ENCODE peak calls at places on chromosomes 1 and 21, in seven cellular contexts. G is endothelial cell of umbilical vein, Z is NB4, W is heart left ventricle, A is IMR-90, M is A549, F is HepG2. Y is an unnamed sample.

GRCh38 chr1:164637461-164638375 is 78.7 kb downstream of the PBX1 start:
- DNase-seq in W (peak), A (peak), F (no peak), M (peak), Z (no peak), G (no peak), Y (no peak)

GRCh38 chr1:212288614-212289013 is 3.4 kb downstream of the PPP2R5A start:
- DNase-seq in W (no peak), A (peak), F (no peak), G (peak), Z (no peak), M (no peak), Y (peak)

GRCh38 chr1:227891955-227892871 is 55.5 kb downstream of the WNT9A start:
- DNase-seq in G (no peak), F (no peak), W (peak), Z (no peak), M (no peak), A (no peak), Y (no peak)

GRCh38 chr1:231603598-231604275 is 22.9 kb upstream of the DISC1 start:
- DNase-seq in A (peak), F (peak), W (no peak), Z (peak), M (peak), G (peak), Y (peak)

GRCh38 chr1:6581561-6582305 is 1.9 kb downstream of the ZBTB48 start:
- DNase-seq in M (no peak), W (no peak), G (no peak), F (no peak), Z (peak), A (no peak), Y (peak)

GRCh38 chr1:117007719-117008013 is 6.1 kb downstream of the CD101 start:
- DNase-seq in W (no peak), Z (no peak), G (no peak), A (no peak), M (no peak), F (no peak), Y (no peak)

GRCh38 chr1:165162671-165163241 is 193.8 kb downstream of the LMX1A start:
- DNase-seq in W (no peak), G (no peak), A (no peak), Z (no peak), F (peak), M (no peak), Y (no peak)

GRCh38 chr1:4594286-4594991 is 60.0 kb upstream of the AJAP1 start:
- DNase-seq in F (no peak), W (no peak), A (no peak), Z (no peak), M (no peak), G (no peak), Y (no peak)

GRCh38 chr1:80054129-80054528 is 1047.6 kb upstream of the ADGRL4 start:
- DNase-seq in W (no peak), G (peak), A (peak), M (peak), Z (peak), F (no peak), Y (peak)

GRCh38 chr1:203380395-203381150 is 29.7 kb upstream of the FMOD start:
- DNase-seq in A (no peak), G (no peak), Z (no peak), W (no peak), F (no peak), M (no peak), Y (no peak)

GRCh38 chr1:12244078-12244477 is 14.2 kb downstream of the VPS13D start:
- DNase-seq in M (peak), A (no peak), W (no peak), F (no peak), G (peak), Z (peak), Y (peak)

GRCh38 chr1:223349241-223349640 is 14.7 kb downstream of the SUSD4 start:
- DNase-seq in G (no peak), A (no peak), F (no peak), Z (no peak), W (no peak), M (no peak), Y (no peak)

GRCh38 chr1:23960291-23960718 is 677 bp downstream of the PNRC2 start:
- DNase-seq in A (peak), M (no peak), F (no peak), G (no peak), W (no peak), Z (no peak), Y (no peak)

GRCh38 chr1:71509051-71509595 is 428.3 kb upstream of the ZRANB2 start:
- DNase-seq in A (peak), F (no peak), Z (no peak), G (no peak), W (no peak), M (no peak), Y (no peak)

GRCh38 chr1:997728-998050 is 2.2 kb downstream of the HES4 start:
- DNase-seq in Z (no peak), M (no peak), F (no peak), G (no peak), A (no peak), W (peak), Y (no peak)

GRCh38 chr1:14136881-14137280 is 436.9 kb downstream of the PRDM2 start:
- DNase-seq in W (no peak), A (no peak), F (no peak), M (no peak), Z (no peak), G (no peak), Y (no peak)

GRCh38 chr1:210496063-210496462 is 167.4 kb downstream of the HHAT start:
- DNase-seq in A (peak), W (no peak), Z (no peak), F (no peak), M (no peak), G (no peak), Y (no peak)

GRCh38 chr1:205692406-205692805 is 12.1 kb upstream of the SLC45A3 start:
- DNase-seq in F (no peak), W (no peak), M (no peak), Z (no peak), G (no peak), A (no peak), Y (peak)

GRCh38 chr1:6937048-6937447 is 151.8 kb downstream of the CAMTA1 start:
- DNase-seq in Z (no peak), A (no peak), F (no peak), G (no peak), M (no peak), W (no peak), Y (no peak)

GRCh38 chr1:180165509-180166435 is 11.1 kb downstream of the QSOX1 start:
- DNase-seq in W (no peak), Z (no peak), F (no peak), G (no peak), M (no peak), A (no peak), Y (no peak)

GRCh38 chr1:244104309-244105060 is 53.4 kb downstream of the ZBTB18 start:
- DNase-seq in Z (no peak), W (no peak), G (no peak), F (peak), M (peak), A (peak), Y (no peak)

GRCh38 chr1:181451661-181452060 is 31.7 kb upstream of the CACNA1E start:
- DNase-seq in G (no peak), A (no peak), F (no peak), M (no peak), W (no peak), Z (no peak), Y (no peak)

GRCh38 chr1:246567258-246568235 is 1.3 kb downstream of the CNST start:
- DNase-seq in M (no peak), W (no peak), G (peak), F (peak), A (peak), Z (peak), Y (peak)

GRCh38 chr1:77048615-77049005 is 170.6 kb downstream of the PIGK start:
- DNase-seq in A (no peak), W (no peak), F (no peak), M (no peak), Z (peak), G (no peak), Y (no peak)

GRCh38 chr1:202135221-202135721 is 9.3 kb downstream of the ARL8A start:
- DNase-seq in Z (peak), W (no peak), A (peak), G (peak), M (peak), F (peak), Y (peak)

DNA sequence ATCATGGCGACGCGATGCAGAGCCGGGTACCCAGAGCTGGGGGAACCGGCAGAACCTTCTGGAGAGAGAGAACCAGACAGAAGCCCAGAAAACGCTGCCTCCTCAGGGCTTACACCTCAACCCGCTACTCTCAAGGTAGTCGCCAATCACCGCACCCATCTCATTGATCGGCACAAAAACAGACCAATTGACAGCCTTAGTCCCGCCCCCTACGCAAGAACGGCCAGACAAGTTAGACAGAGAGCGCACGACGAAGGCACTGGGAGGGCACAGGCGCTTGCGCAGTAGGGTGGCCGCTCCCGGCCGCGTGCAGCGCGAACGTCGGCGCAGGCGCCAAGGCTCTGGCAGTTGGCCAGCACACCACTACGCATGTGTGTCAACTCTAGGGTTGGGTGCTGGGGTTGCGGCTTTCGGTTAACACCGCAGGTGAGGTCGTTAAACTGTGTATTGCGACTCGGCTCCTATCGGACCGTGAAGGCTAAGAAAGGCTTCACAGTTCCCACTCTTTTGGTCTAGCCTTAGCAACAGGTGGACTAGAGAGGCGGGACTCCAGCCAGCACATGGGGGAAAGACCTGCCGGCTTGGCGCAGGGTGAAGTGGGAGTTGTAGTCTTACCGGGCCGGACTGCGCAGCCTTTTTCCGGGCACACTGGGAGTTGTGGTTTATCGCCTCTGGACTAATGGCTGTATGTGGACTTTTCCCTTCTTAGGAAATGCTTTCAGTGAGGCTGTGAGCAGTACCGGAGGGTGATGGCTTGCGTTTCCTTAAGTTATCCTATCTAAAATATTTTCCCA is at the start of the genes CCT3 and TSACC:
- DNase-seq in M (peak), F (peak), W (peak), A (peak), G (peak), Z (peak), Y (peak)
- TF ChIP-seq POLR2A in M (peak), F (peak), W (peak), A (peak), G (peak), Z (peak), Y (peak)

GRCh38 chr21:41507521-41508414 is at the start of gene TMPRSS2:
- DNase-seq in W (no peak), M (no peak), Z (no peak), F (no peak), G (no peak), A (no peak), Y (no peak)
- TF ChIP-seq POLR2A in W (no peak), M (no peak), Z (no peak), F (no peak), G (no peak), A (no peak), Y (no peak)

GRCh38 chr1:161196521-161197451 is 2.1 kb downstream of the ADAMTS4 start:
- DNase-seq in M (no peak), W (peak), A (peak), G (peak), F (no peak), Z (no peak), Y (no peak)
- TF ChIP-seq POLR2A in M (no peak), W (no peak), A (no peak), G (no peak), F (no peak), Z (no peak), Y (no peak)

DNA sequence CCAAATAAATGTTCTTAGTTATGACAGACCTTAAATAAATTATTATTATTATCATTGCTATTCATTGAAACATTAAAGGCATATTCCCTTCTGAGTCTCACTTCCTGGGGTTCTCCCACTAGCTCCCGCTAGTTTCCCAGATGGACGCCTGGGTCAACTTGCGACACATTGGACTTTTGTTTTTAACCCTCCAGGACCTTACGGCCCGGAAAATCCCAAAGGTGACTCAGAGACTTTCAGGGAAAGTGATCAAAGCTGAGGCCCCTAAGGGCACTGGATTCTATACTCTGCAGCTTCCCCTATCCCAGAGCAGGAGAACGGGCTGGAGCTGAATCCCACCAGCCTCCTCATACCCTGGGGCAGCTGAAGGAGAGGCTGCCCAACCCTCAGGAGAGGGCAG is 130.4 kb downstream of the PLPP3 start:
- DNase-seq in F (peak), W (no peak), G (peak), M (peak), A (peak), Z (no peak), Y (no peak)
- TF ChIP-seq POLR2A in F (no peak), W (no peak), G (no peak), M (no peak), A (no peak), Z (no peak), Y (no peak)

GRCh38 chr1:207202480-207202879 is 98.4 kb downstream of the C4BPA start:
- DNase-seq in A (no peak), G (no peak), F (no peak), Z (no peak), W (no peak), M (no peak), Y (no peak)
- TF ChIP-seq POLR2A in A (no peak), G (no peak), F (no peak), Z (no peak), W (no peak), M (no peak), Y (no peak)

DNA sequence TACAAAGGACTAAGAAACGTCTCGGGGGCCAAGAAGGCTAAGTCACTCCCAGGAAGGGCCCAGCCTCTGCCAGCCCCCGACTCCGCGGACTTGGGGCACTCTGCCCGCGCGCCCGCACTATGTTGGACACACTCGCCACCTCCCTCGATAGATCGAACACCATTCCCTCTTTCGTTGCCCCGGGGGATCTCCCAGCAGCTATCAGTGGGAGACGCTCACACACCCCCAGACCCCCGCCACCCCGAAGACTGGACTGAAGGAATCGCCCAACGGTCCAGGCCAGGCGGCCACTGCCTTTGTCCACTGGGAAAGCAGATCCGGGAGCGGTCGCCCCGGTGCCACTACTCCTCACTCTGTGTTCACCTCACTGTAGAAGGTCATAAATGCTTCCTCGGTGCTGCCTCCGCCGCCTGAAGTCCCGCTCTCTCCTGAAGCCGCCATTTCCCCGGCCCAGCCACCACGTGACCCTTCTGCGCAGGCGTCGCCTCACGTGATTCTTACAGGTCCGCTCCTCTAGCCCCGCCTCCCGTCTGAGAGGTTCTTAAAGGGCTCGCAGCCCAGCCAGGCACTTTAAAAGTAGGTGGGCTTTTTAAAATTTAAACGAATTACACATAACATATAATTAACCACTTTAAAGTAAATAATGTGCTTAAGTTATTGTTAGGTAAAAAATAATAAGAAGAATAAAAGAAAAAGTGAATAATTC is at the start of gene DNAJC8:
- DNase-seq in F (peak), Z (peak), W (peak), M (peak), A (peak), G (peak), Y (peak)
- TF ChIP-seq POLR2A in F (peak), Z (peak), W (peak), M (peak), A (peak), G (peak), Y (peak)

GRCh38 chr1:150161747-150162581 is 12.2 kb downstream of the PLEKHO1 start:
- DNase-seq in M (no peak), W (no peak), Z (peak), G (no peak), F (no peak), A (peak), Y (peak)

GRCh38 chr1:150160964-150161626 is 11.4 kb downstream of the PLEKHO1 start:
- DNase-seq in Z (no peak), F (no peak), W (no peak), A (peak), M (no peak), G (no peak), Y (no peak)

GRCh38 chr1:150156868-150157603 is 7.3 kb downstream of the PLEKHO1 start:
- DNase-seq in M (no peak), A (peak), W (no peak), F (no peak), G (no peak), Z (no peak), Y (no peak)

GRCh38 chr1:150162582-150162861 is 12.8 kb downstream of the PLEKHO1 start:
- DNase-seq in A (no peak), F (no peak), M (no peak), W (no peak), Z (no peak), G (no peak), Y (no peak)

DNA sequence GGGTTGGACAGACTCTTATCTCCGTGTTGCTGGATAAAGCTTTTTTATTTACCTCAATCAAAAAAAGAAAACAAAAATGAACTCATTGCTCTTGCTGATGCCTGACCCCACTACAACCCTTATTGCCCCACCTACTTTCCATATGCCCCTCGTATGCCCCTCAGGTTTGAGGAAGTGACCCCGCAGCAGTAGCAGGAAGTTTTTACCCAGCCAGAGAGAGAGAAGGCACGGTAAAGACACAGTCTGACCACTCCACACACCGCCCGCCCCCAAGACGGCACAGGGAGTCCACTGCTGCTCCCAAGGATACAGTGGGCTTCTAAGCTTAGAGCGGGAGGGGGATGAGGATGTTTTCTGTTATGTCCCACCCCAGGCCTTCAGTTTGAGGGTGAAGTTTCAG is 9.8 kb downstream of the PLEKHO1 start:
- DNase-seq in Z (peak), A (no peak), M (no peak), G (no peak), W (no peak), F (no peak), Y (no peak)
- TF ChIP-seq POLR2A in Z (no peak), A (no peak), M (no peak), G (no peak), W (no peak), F (no peak), Y (no peak)

DNA sequence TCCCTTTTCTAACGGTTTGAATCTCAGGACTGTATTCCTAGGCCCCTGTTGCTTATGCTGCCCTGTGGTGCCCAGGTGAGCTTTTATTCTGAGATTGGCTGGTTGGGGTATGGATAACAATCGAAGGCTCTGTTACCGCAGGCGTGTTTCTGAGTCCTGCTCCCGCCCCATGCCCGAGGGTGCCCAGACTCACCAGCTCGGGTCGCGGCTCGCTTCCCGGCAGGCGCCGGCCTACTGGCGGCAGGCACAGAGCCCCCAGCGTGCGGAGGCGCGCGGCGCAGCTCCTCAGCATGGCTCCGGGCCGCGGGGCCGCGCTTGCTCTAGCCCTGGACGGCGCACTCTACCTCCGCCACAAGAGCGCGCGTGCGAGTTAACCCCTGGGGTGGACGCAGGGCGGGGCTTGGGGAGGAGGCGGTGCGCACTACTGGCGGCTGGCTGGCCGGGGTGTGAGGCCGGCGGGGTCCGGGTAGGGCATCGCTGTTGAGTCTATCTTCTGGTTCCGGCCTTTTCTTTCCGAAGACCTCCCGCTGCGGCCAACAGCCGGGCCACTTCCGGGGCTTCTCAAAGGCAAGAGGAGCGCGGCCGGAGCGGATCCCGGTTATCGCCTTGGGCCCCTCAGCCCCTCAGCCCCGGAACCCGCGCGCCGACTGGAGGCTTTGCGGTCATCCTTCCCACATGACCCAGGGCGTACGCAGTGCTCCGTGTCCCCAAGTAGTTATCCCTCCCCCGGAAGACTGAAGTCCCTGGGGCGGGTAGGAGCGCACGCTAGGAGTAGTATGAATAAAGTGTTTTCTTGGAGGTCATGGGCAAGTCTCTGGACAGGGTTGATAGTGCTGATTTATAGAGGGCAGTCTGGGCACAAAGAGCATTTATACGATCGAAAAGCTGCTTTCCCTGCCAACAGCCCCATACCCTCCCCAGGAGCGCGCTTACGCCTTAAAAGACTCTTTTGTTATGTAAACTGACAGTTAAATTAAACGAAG is at the start of gene THEM4:
- DNase-seq in A (peak), M (peak), W (peak), F (peak), G (peak), Z (peak), Y (peak)
- TF ChIP-seq POLR2A in A (peak), M (peak), W (peak), F (peak), G (peak), Z (peak), Y (peak)

GRCh38 chr1:64996541-64997257 is 30.4 kb upstream of the JAK1 start:
- DNase-seq in Z (no peak), G (no peak), M (no peak), A (no peak), W (no peak), F (no peak), Y (no peak)

GRCh38 chr1:65003316-65003664 is 36.9 kb upstream of the JAK1 start:
- DNase-seq in Z (no peak), M (no peak), W (no peak), G (no peak), A (no peak), F (no peak), Y (no peak)

GRCh38 chr1:65002508-65003315 is 36.4 kb upstream of the JAK1 start:
- DNase-seq in G (peak), W (peak), M (peak), Z (peak), F (no peak), A (peak), Y (peak)

GRCh38 chr1:65002156-65002507 is 35.8 kb upstream of the JAK1 start:
- DNase-seq in A (no peak), M (no peak), G (peak), F (no peak), W (no peak), Z (no peak), Y (no peak)

GRCh38 chr1:65001238-65001792 is 35.0 kb upstream of the JAK1 start:
- DNase-seq in F (no peak), W (peak), Z (peak), A (peak), G (peak), M (no peak), Y (peak)
- TF ChIP-seq POLR2A in F (no peak), W (peak), Z (no peak), A (no peak), G (peak), M (no peak), Y (no peak)